ENCODE peak calls at places on chromosome 2, in eight cellular contexts. D, G, M, Z, P, X, R and U are unnamed samples.

GRCh38 chr2:65435625-65436168 is 3.3 kb upstream of the SPRED2 start:
- DNase-seq in D (peak; percentile 83), G (peak; percentile 92), M (peak; percentile 16), Z (peak; percentile 91), P (peak; percentile 55), X (peak; percentile 88), R (peak; percentile 15), U (peak; percentile 90)

GRCh38 chr2:99710720-99711612 is 221.1 kb upstream of the REV1 start:
- DNase-seq in D (no peak), G (no peak), M (no peak), Z (no peak), P (no peak), X (peak; percentile 62), R (no peak), U (no peak)

GRCh38 chr2:71892896-71893295 is 254.8 kb downstream of the CYP26B1 start:
- DNase-seq in D (no peak), G (no peak), M (no peak), Z (no peak), P (peak; percentile 16), X (peak; percentile 16), R (no peak), U (no peak)

GRCh38 chr2:28635251-28635650 is 116.4 kb upstream of the PPP1CB start:
- DNase-seq in D (peak; percentile 80), G (no peak), M (no peak), Z (no peak), P (no peak), X (no peak), R (no peak), U (no peak)

GRCh38 chr2:133264951-133265949 is 303.0 kb downstream of the NCKAP5 start:
- DNase-seq in D (no peak), G (peak; percentile 32), M (no peak), Z (no peak), P (no peak), X (no peak), R (no peak), U (peak; percentile 36)

GRCh38 chr2:144481666-144482065 is 38.3 kb downstream of the ZEB2 start:
- DNase-seq in D (no peak), G (no peak), M (no peak), Z (no peak), P (no peak), X (no peak), R (no peak), U (no peak)

GRCh38 chr2:240926516-240927389 is 20.6 kb downstream of the CROCC2 start:
- DNase-seq in D (peak; percentile 16), G (peak; percentile 58), M (no peak), Z (peak; percentile 38), P (no peak), X (peak; percentile 39), R (peak; percentile 1), U (peak; percentile 73)

GRCh38 chr2:28394331-28394877 is 1.7 kb downstream of the FOSL2 start:
- DNase-seq in D (peak; percentile 64), G (peak; percentile 62), M (no peak), Z (no peak), P (peak; percentile 58), X (peak; percentile 75), R (no peak), U (peak; percentile 83)

GRCh38 chr2:231228223-231228622 is 29.8 kb downstream of the ARMC9 start:
- DNase-seq in D (no peak), G (no peak), M (no peak), Z (no peak), P (no peak), X (no peak), R (no peak), U (no peak)

GRCh38 chr2:104851236-104852160 is 2.4 kb upstream of the POU3F3 start:
- DNase-seq in D (no peak), G (no peak), M (no peak), Z (no peak), P (no peak), X (no peak), R (no peak), U (no peak)

GRCh38 chr2:191692502-191693115 is 14.7 kb downstream of the NABP1 start:
- DNase-seq in D (no peak), G (no peak), M (no peak), Z (no peak), P (no peak), X (peak; percentile 37), R (no peak), U (no peak)

GRCh38 chr2:112585873-112586477 is 1.6 kb downstream of the CHCHD5 start:
- DNase-seq in D (no peak), G (peak; percentile 21), M (no peak), Z (no peak), P (no peak), X (no peak), R (no peak), U (no peak)

GRCh38 chr2:196586511-196586991 is 53.0 kb upstream of the CCDC150 start:
- DNase-seq in D (no peak), G (no peak), M (no peak), Z (no peak), P (no peak), X (peak; percentile 94), R (no peak), U (no peak)

GRCh38 chr2:17070711-17071110 is 405.1 kb upstream of the CYRIA start:
- DNase-seq in D (no peak), G (no peak), M (no peak), Z (no peak), P (no peak), X (no peak), R (no peak), U (no peak)

GRCh38 chr2:232456296-232457120 is 555 bp downstream of the ALPI start:
- DNase-seq in D (no peak), G (no peak), M (no peak), Z (no peak), P (no peak), X (no peak), R (no peak), U (peak; percentile 42)

GRCh38 chr2:240435457-240435954 is at the start of gene GPC1:
- DNase-seq in D (peak; percentile 53), G (peak; percentile 73), M (peak; percentile 47), Z (peak; percentile 73), P (peak; percentile 75), X (peak; percentile 86), R (peak; percentile 20), U (peak; percentile 79)

GRCh38 chr2:23617167-23617787 is 232.3 kb downstream of the KLHL29 start:
- DNase-seq in D (peak; percentile 73), G (peak; percentile 81), M (no peak), Z (peak; percentile 53), P (no peak), X (peak; percentile 76), R (no peak), U (peak; percentile 24)

GRCh38 chr2:230090978-230091377 is 22.3 kb upstream of the SLC16A14 start:
- DNase-seq in D (no peak), G (no peak), M (no peak), Z (no peak), P (no peak), X (no peak), R (no peak), U (no peak)

GRCh38 chr2:134411828-134412638 is 158.2 kb downstream of the MGAT5 start:
- DNase-seq in D (peak; percentile 76), G (peak; percentile 73), M (peak; percentile 48), Z (peak; percentile 63), P (peak; percentile 89), X (peak; percentile 86), R (peak; percentile 45), U (no peak)

GRCh38 chr2:118627156-118627555 is 220.3 kb downstream of the EN1 start:
- DNase-seq in D (no peak), G (no peak), M (no peak), Z (no peak), P (no peak), X (no peak), R (no peak), U (no peak)

GRCh38 chr2:99550368-99550767 is 60.6 kb upstream of the REV1 start:
- DNase-seq in D (no peak), G (no peak), M (no peak), Z (no peak), P (no peak), X (no peak), R (no peak), U (no peak)

GRCh38 chr2:140567734-140568133 is 1563.1 kb downstream of the LRP1B start:
- DNase-seq in D (no peak), G (no peak), M (no peak), Z (no peak), P (no peak), X (no peak), R (no peak), U (no peak)

GRCh38 chr2:55090702-55091101 is 40.5 kb upstream of the RTN4 start:
- DNase-seq in D (no peak), G (no peak), M (no peak), Z (no peak), P (no peak), X (peak; percentile 65), R (no peak), U (no peak)

GRCh38 chr2:178506524-178506923 is 26.3 kb downstream of the PLEKHA3 start:
- DNase-seq in D (no peak), G (no peak), M (no peak), Z (no peak), P (no peak), X (no peak), R (no peak), U (no peak)

GRCh38 chr2:240873098-240873788 is 4.6 kb downstream of the AGXT start:
- DNase-seq in D (no peak), G (no peak), M (no peak), Z (no peak), P (no peak), X (no peak), R (no peak), U (no peak)

GRCh38 chr2:71530246-71530986 is 77.1 kb downstream of the DYSF start:
- DNase-seq in D (no peak), G (no peak), M (no peak), Z (no peak), P (no peak), X (peak; percentile 45), R (no peak), U (no peak)

GRCh38 chr2:113858764-113859163 is 31.1 kb upstream of the ACTR3 start:
- DNase-seq in D (no peak), G (no peak), M (no peak), Z (no peak), P (no peak), X (peak; percentile 95), R (no peak), U (no peak)

GRCh38 chr2:229714736-229715541 is 584 bp upstream of the DNER start:
- DNase-seq in D (peak; percentile 26), G (no peak), M (peak; percentile 6), Z (peak; percentile 72), P (peak; percentile 61), X (peak; percentile 68), R (no peak), U (peak; percentile 87)

GRCh38 chr2:213224366-213224765 is 59.9 kb upstream of the SPAG16 start:
- DNase-seq in D (no peak), G (no peak), M (no peak), Z (no peak), P (no peak), X (no peak), R (no peak), U (no peak)

GRCh38 chr2:175402591-175402990 is 221.1 kb upstream of the ATP5MC3 start:
- DNase-seq in D (no peak), G (no peak), M (no peak), Z (no peak), P (no peak), X (no peak), R (no peak), U (no peak)

GRCh38 chr2:208546860-208547650 is 140.5 kb downstream of the PTH2R start:
- DNase-seq in D (no peak), G (no peak), M (no peak), Z (no peak), P (no peak), X (no peak), R (no peak), U (no peak)